ENCODE peak calls at places on chromosomes 5 and 9, in ten cellular contexts. One of them, this sample, is unnamed.

GRCh38 chr5:16615737-16616535 is 861 bp downstream of the RETREG1 start:
- DNase-seq in neural progenitor cell: peak
- DNase-seq in IMR-90: no peak
- DNase-seq in AG09319: no peak
- DNase-seq in CD8-positive, alpha-beta T cell: no peak
- DNase-seq in endothelial cell: no peak
- DNase-seq in A549: no peak
- DNase-seq in HFF-Myc: no peak
- DNase-seq in tibial nerve: no peak
- DNase-seq in right lobe of liver: no peak
- DNase-seq in this sample: no peak

GRCh38 chr5:110460837-110461236 is 265.6 kb downstream of the TMEM232 start:
- DNase-seq in neural progenitor cell: no peak
- DNase-seq in IMR-90: no peak
- DNase-seq in CD8-positive, alpha-beta T cell: no peak
- DNase-seq in AG09319: no peak
- DNase-seq in HFF-Myc: no peak
- DNase-seq in tibial nerve: no peak
- DNase-seq in endothelial cell: no peak
- DNase-seq in A549: no peak
- DNase-seq in right lobe of liver: no peak
- DNase-seq in this sample: no peak

GRCh38 chr5:154191467-154192261 is 1.1 kb downstream of the GALNT10 start:
- DNase-seq in CD8-positive, alpha-beta T cell: no peak
- DNase-seq in tibial nerve: no peak
- DNase-seq in HFF-Myc: no peak
- DNase-seq in AG09319: no peak
- DNase-seq in endothelial cell: no peak
- DNase-seq in IMR-90: peak
- DNase-seq in A549: no peak
- DNase-seq in neural progenitor cell: no peak
- DNase-seq in right lobe of liver: no peak
- DNase-seq in this sample: no peak

GRCh38 chr9:23581936-23582335 is 244.1 kb downstream of the ELAVL2 start:
- DNase-seq in CD8-positive, alpha-beta T cell: no peak
- DNase-seq in right lobe of liver: no peak
- DNase-seq in tibial nerve: no peak
- DNase-seq in A549: no peak
- DNase-seq in HFF-Myc: no peak
- DNase-seq in IMR-90: no peak
- DNase-seq in AG09319: no peak
- DNase-seq in endothelial cell: no peak
- DNase-seq in neural progenitor cell: no peak
- DNase-seq in this sample: no peak

GRCh38 chr5:16707168-16707868 is 90.5 kb upstream of the RETREG1 start:
- DNase-seq in tibial nerve: no peak
- DNase-seq in endothelial cell: no peak
- DNase-seq in CD8-positive, alpha-beta T cell: no peak
- DNase-seq in right lobe of liver: no peak
- DNase-seq in AG09319: no peak
- DNase-seq in HFF-Myc: no peak
- DNase-seq in IMR-90: no peak
- DNase-seq in neural progenitor cell: no peak
- DNase-seq in A549: no peak
- DNase-seq in this sample: no peak

GRCh38 chr5:136030956-136031611 is 2.3 kb downstream of the TGFBI start:
- DNase-seq in tibial nerve: no peak
- DNase-seq in endothelial cell: no peak
- DNase-seq in right lobe of liver: peak
- DNase-seq in neural progenitor cell: peak
- DNase-seq in A549: no peak
- DNase-seq in IMR-90: no peak
- DNase-seq in HFF-Myc: no peak
- DNase-seq in AG09319: no peak
- DNase-seq in CD8-positive, alpha-beta T cell: no peak
- DNase-seq in this sample: no peak

GRCh38 chr9:129567842-129568559 is 52.9 kb downstream of the C9orf50 start:
- DNase-seq in endothelial cell: no peak
- DNase-seq in tibial nerve: no peak
- DNase-seq in AG09319: no peak
- DNase-seq in HFF-Myc: no peak
- DNase-seq in right lobe of liver: peak
- DNase-seq in CD8-positive, alpha-beta T cell: no peak
- DNase-seq in IMR-90: peak
- DNase-seq in A549: peak
- DNase-seq in neural progenitor cell: peak
- DNase-seq in this sample: no peak

GRCh38 chr9:18268381-18268780 is 205.6 kb upstream of the ADAMTSL1 start:
- DNase-seq in right lobe of liver: no peak
- DNase-seq in IMR-90: peak
- DNase-seq in HFF-Myc: no peak
- DNase-seq in CD8-positive, alpha-beta T cell: no peak
- DNase-seq in neural progenitor cell: peak
- DNase-seq in endothelial cell: no peak
- DNase-seq in A549: no peak
- DNase-seq in tibial nerve: no peak
- DNase-seq in AG09319: no peak
- DNase-seq in this sample: no peak

GRCh38 chr5:97022898-97023297 is 87.0 kb downstream of the LNPEP start:
- DNase-seq in A549: no peak
- DNase-seq in right lobe of liver: no peak
- DNase-seq in AG09319: no peak
- DNase-seq in HFF-Myc: no peak
- DNase-seq in tibial nerve: no peak
- DNase-seq in CD8-positive, alpha-beta T cell: no peak
- DNase-seq in IMR-90: no peak
- DNase-seq in neural progenitor cell: no peak
- DNase-seq in endothelial cell: no peak
- DNase-seq in this sample: no peak

GRCh38 chr9:84343111-84343521 is 2.6 kb upstream of the SLC28A3 start:
- DNase-seq in HFF-Myc: no peak
- DNase-seq in tibial nerve: no peak
- DNase-seq in CD8-positive, alpha-beta T cell: no peak
- DNase-seq in AG09319: no peak
- DNase-seq in endothelial cell: no peak
- DNase-seq in neural progenitor cell: no peak
- DNase-seq in right lobe of liver: no peak
- DNase-seq in IMR-90: peak
- DNase-seq in A549: no peak
- DNase-seq in this sample: no peak

GRCh38 chr5:172834570-172835245 is 657 bp downstream of the ERGIC1 start:
- DNase-seq in IMR-90: no peak
- DNase-seq in endothelial cell: peak
- DNase-seq in CD8-positive, alpha-beta T cell: no peak
- DNase-seq in HFF-Myc: no peak
- DNase-seq in A549: no peak
- DNase-seq in right lobe of liver: peak
- DNase-seq in tibial nerve: no peak
- DNase-seq in AG09319: no peak
- DNase-seq in neural progenitor cell: peak
- DNase-seq in this sample: no peak

GRCh38 chr5:96177303-96177869 is 215.7 kb upstream of the ELL2 start:
- DNase-seq in right lobe of liver: no peak
- DNase-seq in AG09319: peak
- DNase-seq in HFF-Myc: peak
- DNase-seq in neural progenitor cell: no peak
- DNase-seq in A549: no peak
- DNase-seq in IMR-90: peak
- DNase-seq in CD8-positive, alpha-beta T cell: no peak
- DNase-seq in tibial nerve: no peak
- DNase-seq in endothelial cell: no peak
- DNase-seq in this sample: no peak

DNA sequence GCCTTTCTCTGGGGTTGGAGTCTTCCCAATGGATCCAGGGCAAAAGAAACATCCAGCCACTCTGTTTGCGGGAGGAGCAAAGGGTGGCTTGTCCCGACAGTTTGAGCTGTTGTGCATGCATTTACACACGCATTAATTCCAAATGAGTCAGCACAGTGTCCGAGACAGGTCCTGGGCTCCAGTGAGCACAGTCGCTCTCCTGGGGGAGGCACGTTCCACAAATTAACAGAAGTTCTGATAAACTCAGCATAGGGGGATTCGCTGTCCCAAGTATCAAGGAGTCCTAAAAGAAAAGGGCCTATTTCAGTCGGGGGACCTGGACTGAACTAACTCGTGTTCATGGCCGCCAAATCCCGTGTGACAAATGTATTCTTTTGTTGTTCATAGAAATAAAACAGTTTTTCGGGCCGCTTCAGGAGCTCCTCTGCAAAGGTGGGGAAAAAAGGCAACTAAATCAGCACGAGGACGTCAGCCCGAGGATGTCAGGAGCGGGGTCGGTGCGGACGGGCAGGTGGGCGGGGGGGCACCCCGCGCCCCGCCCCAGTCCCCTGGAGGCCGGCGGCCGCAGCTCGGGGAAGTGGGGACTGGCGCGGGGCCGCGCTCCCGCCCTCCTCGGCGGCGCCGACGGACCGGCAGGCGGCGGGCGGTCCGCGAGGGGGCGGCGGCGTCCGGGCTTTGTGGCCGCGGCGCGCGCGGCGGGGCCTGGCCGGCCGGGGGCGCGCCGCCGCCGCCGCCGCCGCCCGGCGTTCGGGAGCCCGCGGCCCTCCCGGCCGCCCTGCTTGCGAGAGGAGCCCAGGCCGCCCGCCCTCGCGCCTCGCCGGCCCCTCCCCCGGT is at the start of gene MSANTD3:
- DNase-seq in CD8-positive, alpha-beta T cell: peak
- DNase-seq in neural progenitor cell: peak
- DNase-seq in AG09319: no peak
- DNase-seq in IMR-90: peak
- DNase-seq in A549: peak
- DNase-seq in HFF-Myc: no peak
- DNase-seq in tibial nerve: no peak
- DNase-seq in endothelial cell: peak
- DNase-seq in right lobe of liver: peak
- DNase-seq in this sample: peak
- TF ChIP-seq CTCF in CD8-positive, alpha-beta T cell: no peak
- TF ChIP-seq CTCF in neural progenitor cell: peak
- TF ChIP-seq CTCF in AG09319: no peak
- TF ChIP-seq CTCF in IMR-90: peak
- TF ChIP-seq CTCF in A549: peak
- TF ChIP-seq CTCF in HFF-Myc: no peak
- TF ChIP-seq CTCF in tibial nerve: peak
- TF ChIP-seq CTCF in endothelial cell: no peak
- TF ChIP-seq CTCF in right lobe of liver: no peak
- TF ChIP-seq CTCF in this sample: no peak

GRCh38 chr5:1087428-1087827 is 24.4 kb downstream of the SLC12A7 start:
- DNase-seq in tibial nerve: no peak
- DNase-seq in endothelial cell: no peak
- DNase-seq in HFF-Myc: no peak
- DNase-seq in right lobe of liver: no peak
- DNase-seq in IMR-90: no peak
- DNase-seq in A549: no peak
- DNase-seq in AG09319: no peak
- DNase-seq in neural progenitor cell: no peak
- DNase-seq in CD8-positive, alpha-beta T cell: no peak
- DNase-seq in this sample: no peak
- TF ChIP-seq CTCF in tibial nerve: no peak
- TF ChIP-seq CTCF in endothelial cell: no peak
- TF ChIP-seq CTCF in HFF-Myc: no peak
- TF ChIP-seq CTCF in right lobe of liver: no peak
- TF ChIP-seq CTCF in IMR-90: no peak
- TF ChIP-seq CTCF in A549: no peak
- TF ChIP-seq CTCF in AG09319: no peak
- TF ChIP-seq CTCF in neural progenitor cell: no peak
- TF ChIP-seq CTCF in CD8-positive, alpha-beta T cell: no peak
- TF ChIP-seq CTCF in this sample: no peak

GRCh38 chr5:88877826-88878225 is 5.2 kb downstream of the MEF2C start:
- DNase-seq in neural progenitor cell: no peak
- DNase-seq in tibial nerve: no peak
- DNase-seq in IMR-90: no peak
- DNase-seq in HFF-Myc: no peak
- DNase-seq in AG09319: no peak
- DNase-seq in right lobe of liver: no peak
- DNase-seq in A549: no peak
- DNase-seq in endothelial cell: no peak
- DNase-seq in CD8-positive, alpha-beta T cell: no peak
- DNase-seq in this sample: no peak

GRCh38 chr5:88876714-88877113 is 6.3 kb downstream of the MEF2C start:
- DNase-seq in HFF-Myc: no peak
- DNase-seq in AG09319: no peak
- DNase-seq in tibial nerve: no peak
- DNase-seq in A549: no peak
- DNase-seq in right lobe of liver: no peak
- DNase-seq in neural progenitor cell: no peak
- DNase-seq in endothelial cell: no peak
- DNase-seq in CD8-positive, alpha-beta T cell: no peak
- DNase-seq in IMR-90: no peak
- DNase-seq in this sample: no peak

GRCh38 chr5:88880196-88880595 is 2.8 kb downstream of the MEF2C start:
- DNase-seq in right lobe of liver: no peak
- DNase-seq in tibial nerve: no peak
- DNase-seq in A549: no peak
- DNase-seq in endothelial cell: no peak
- DNase-seq in CD8-positive, alpha-beta T cell: no peak
- DNase-seq in HFF-Myc: no peak
- DNase-seq in neural progenitor cell: no peak
- DNase-seq in AG09319: no peak
- DNase-seq in IMR-90: no peak
- DNase-seq in this sample: no peak

GRCh38 chr5:88879724-88880123 is 3.3 kb downstream of the MEF2C start:
- DNase-seq in tibial nerve: no peak
- DNase-seq in right lobe of liver: no peak
- DNase-seq in CD8-positive, alpha-beta T cell: no peak
- DNase-seq in endothelial cell: no peak
- DNase-seq in HFF-Myc: no peak
- DNase-seq in A549: no peak
- DNase-seq in IMR-90: no peak
- DNase-seq in AG09319: no peak
- DNase-seq in neural progenitor cell: peak
- DNase-seq in this sample: no peak

GRCh38 chr5:88878976-88879375 is 4.0 kb downstream of the MEF2C start:
- DNase-seq in CD8-positive, alpha-beta T cell: no peak
- DNase-seq in endothelial cell: no peak
- DNase-seq in AG09319: no peak
- DNase-seq in right lobe of liver: no peak
- DNase-seq in tibial nerve: no peak
- DNase-seq in neural progenitor cell: no peak
- DNase-seq in A549: no peak
- DNase-seq in HFF-Myc: no peak
- DNase-seq in IMR-90: peak
- DNase-seq in this sample: no peak
- TF ChIP-seq CTCF in CD8-positive, alpha-beta T cell: no peak
- TF ChIP-seq CTCF in endothelial cell: no peak
- TF ChIP-seq CTCF in AG09319: no peak
- TF ChIP-seq CTCF in right lobe of liver: no peak
- TF ChIP-seq CTCF in tibial nerve: no peak
- TF ChIP-seq CTCF in neural progenitor cell: no peak
- TF ChIP-seq CTCF in A549: no peak
- TF ChIP-seq CTCF in HFF-Myc: no peak
- TF ChIP-seq CTCF in IMR-90: peak
- TF ChIP-seq CTCF in this sample: no peak

DNA sequence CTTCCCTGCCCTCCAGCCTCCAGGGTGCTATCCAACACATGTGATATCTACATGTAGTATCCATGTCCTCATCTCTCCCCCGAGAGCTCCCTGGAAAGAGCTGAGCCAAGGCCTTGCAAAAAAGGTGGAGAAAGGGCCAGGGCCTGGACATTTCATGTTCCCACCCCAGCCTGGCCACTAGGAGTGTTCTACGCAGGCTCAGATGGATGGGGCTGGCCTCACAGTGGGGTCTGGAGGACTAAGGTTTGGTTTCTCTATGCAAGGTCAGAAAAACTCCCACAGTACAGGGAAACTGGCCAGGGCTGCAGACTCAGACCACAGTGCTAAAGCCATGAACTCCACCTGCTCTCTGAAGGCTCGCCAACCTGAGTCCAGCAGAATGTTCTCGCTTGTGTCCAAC is 1.5 kb upstream of the CSF2 start:
- DNase-seq in right lobe of liver: no peak
- DNase-seq in tibial nerve: no peak
- DNase-seq in CD8-positive, alpha-beta T cell: no peak
- DNase-seq in endothelial cell: no peak
- DNase-seq in HFF-Myc: no peak
- DNase-seq in IMR-90: no peak
- DNase-seq in neural progenitor cell: no peak
- DNase-seq in AG09319: no peak
- DNase-seq in A549: no peak
- DNase-seq in this sample: no peak
- TF ChIP-seq CTCF in right lobe of liver: no peak
- TF ChIP-seq CTCF in tibial nerve: no peak
- TF ChIP-seq CTCF in CD8-positive, alpha-beta T cell: no peak
- TF ChIP-seq CTCF in endothelial cell: no peak
- TF ChIP-seq CTCF in HFF-Myc: no peak
- TF ChIP-seq CTCF in IMR-90: no peak
- TF ChIP-seq CTCF in neural progenitor cell: no peak
- TF ChIP-seq CTCF in AG09319: no peak
- TF ChIP-seq CTCF in A549: no peak
- TF ChIP-seq CTCF in this sample: no peak